ENCODE peak calls at places on chromosomes 7 and 10, in five cellular contexts. U, K, D, X and P are unnamed samples.

GRCh38 chr7:135620980-135621850 is 41.1 kb upstream of the STMP1 start:
- DNase-seq in U (peak; percentile 58), K (peak; percentile 88), D (no peak), X (no peak), P (peak; percentile 37)

GRCh38 chr7:57198801-57199200 is 66.6 kb upstream of the ZNF479 start:
- DNase-seq in U (no peak), K (no peak), D (no peak), X (no peak), P (no peak)

GRCh38 chr7:99525713-99526440 is 21.4 kb downstream of the ZKSCAN5 start:
- DNase-seq in U (no peak), K (peak; percentile 32), D (no peak), X (no peak), P (no peak)

GRCh38 chr10:117804470-117805011 is 242.2 kb downstream of the RAB11FIP2 start:
- DNase-seq in U (peak; percentile 25), K (no peak), D (no peak), X (no peak), P (peak; percentile 32)

GRCh38 chr10:5550621-5551530 is 26.1 kb downstream of the CALML3 start:
- DNase-seq in U (no peak), K (no peak), D (no peak), X (no peak), P (no peak)

GRCh38 chr7:106568680-106569499 is 92.1 kb downstream of the CCDC71L start:
- DNase-seq in U (peak; percentile 68), K (no peak), D (no peak), X (no peak), P (peak; percentile 75)

GRCh38 chr7:137462074-137462715 is 118.7 kb upstream of the PTN start:
- DNase-seq in U (no peak), K (no peak), D (no peak), X (no peak), P (no peak)

GRCh38 chr10:70761031-70761601 is 24.1 kb downstream of the TBATA start:
- DNase-seq in U (no peak), K (no peak), D (no peak), X (no peak), P (no peak)